ENCODE peak calls at places on chromosomes 1 and 21, in ten cellular contexts. One of them, this sample, is unnamed. For H3K36me3, the result is how much of the 10 kb centered on the place peaks cover.

GRCh38 chr1:30962609-30963508 is 54.3 kb upstream of the SDC3 start:
- DNase-seq in left lung: no peak
- DNase-seq in aorta: no peak
- DNase-seq in lower lobe of right lung: no peak
- DNase-seq in psoas muscle: no peak
- DNase-seq in pancreas: no peak
- DNase-seq in CD4-positive, CD25-positive, alpha-beta regulatory T cell: no peak
- DNase-seq in IMR-90: no peak
- DNase-seq in neural progenitor cell: no peak
- DNase-seq in mesendoderm: no peak
- DNase-seq in this sample: no peak

GRCh38 chr1:39212499-39212898 is 8.0 kb downstream of the MACF1 start:
- DNase-seq in left lung: no peak
- DNase-seq in aorta: no peak
- DNase-seq in lower lobe of right lung: no peak
- DNase-seq in psoas muscle: no peak
- DNase-seq in pancreas: no peak
- DNase-seq in CD4-positive, CD25-positive, alpha-beta regulatory T cell: no peak
- DNase-seq in IMR-90: no peak
- DNase-seq in neural progenitor cell: no peak
- DNase-seq in mesendoderm: no peak
- DNase-seq in this sample: no peak

GRCh38 chr1:118158918-118159317 is 26.1 kb downstream of the SPAG17 start:
- DNase-seq in left lung: no peak
- DNase-seq in aorta: no peak
- DNase-seq in lower lobe of right lung: no peak
- DNase-seq in psoas muscle: no peak
- DNase-seq in pancreas: no peak
- DNase-seq in CD4-positive, CD25-positive, alpha-beta regulatory T cell: no peak
- DNase-seq in IMR-90: peak
- DNase-seq in neural progenitor cell: no peak
- DNase-seq in mesendoderm: no peak
- DNase-seq in this sample: no peak

GRCh38 chr1:245288796-245289195 is 134.0 kb downstream of the KIF26B start:
- DNase-seq in left lung: no peak
- DNase-seq in aorta: no peak
- DNase-seq in lower lobe of right lung: no peak
- DNase-seq in psoas muscle: no peak
- DNase-seq in pancreas: no peak
- DNase-seq in CD4-positive, CD25-positive, alpha-beta regulatory T cell: no peak
- DNase-seq in IMR-90: peak
- DNase-seq in neural progenitor cell: no peak
- DNase-seq in mesendoderm: no peak
- DNase-seq in this sample: no peak

GRCh38 chr1:220962031-220962751 is 82.9 kb downstream of the HLX start:
- DNase-seq in left lung: no peak
- DNase-seq in aorta: no peak
- DNase-seq in lower lobe of right lung: no peak
- DNase-seq in psoas muscle: no peak
- DNase-seq in pancreas: no peak
- DNase-seq in CD4-positive, CD25-positive, alpha-beta regulatory T cell: no peak
- DNase-seq in IMR-90: peak
- DNase-seq in neural progenitor cell: no peak
- DNase-seq in mesendoderm: no peak
- DNase-seq in this sample: no peak

GRCh38 chr21:36716387-36716786 is 17.5 kb downstream of the SIM2 start:
- DNase-seq in left lung: no peak
- DNase-seq in aorta: no peak
- DNase-seq in lower lobe of right lung: no peak
- DNase-seq in psoas muscle: no peak
- DNase-seq in pancreas: no peak
- DNase-seq in CD4-positive, CD25-positive, alpha-beta regulatory T cell: no peak
- DNase-seq in IMR-90: no peak
- DNase-seq in neural progenitor cell: no peak
- DNase-seq in mesendoderm: no peak
- DNase-seq in this sample: no peak

GRCh38 chr1:211830055-211830329 is 571 bp downstream of the LPGAT1 start:
- DNase-seq in left lung: no peak
- DNase-seq in aorta: no peak
- DNase-seq in lower lobe of right lung: no peak
- DNase-seq in psoas muscle: no peak
- DNase-seq in pancreas: no peak
- DNase-seq in CD4-positive, CD25-positive, alpha-beta regulatory T cell: peak
- DNase-seq in IMR-90: no peak
- DNase-seq in neural progenitor cell: no peak
- DNase-seq in mesendoderm: no peak
- DNase-seq in this sample: peak

GRCh38 chr1:181551249-181551648 is 67.9 kb downstream of the CACNA1E start:
- DNase-seq in left lung: no peak
- DNase-seq in aorta: no peak
- DNase-seq in lower lobe of right lung: no peak
- DNase-seq in psoas muscle: no peak
- DNase-seq in pancreas: no peak
- DNase-seq in CD4-positive, CD25-positive, alpha-beta regulatory T cell: no peak
- DNase-seq in IMR-90: no peak
- DNase-seq in neural progenitor cell: peak
- DNase-seq in mesendoderm: no peak
- DNase-seq in this sample: no peak

GRCh38 chr1:226653311-226653921 is 85.7 kb downstream of the ITPKB start:
- DNase-seq in left lung: no peak
- DNase-seq in aorta: peak
- DNase-seq in lower lobe of right lung: peak
- DNase-seq in psoas muscle: peak
- DNase-seq in pancreas: no peak
- DNase-seq in CD4-positive, CD25-positive, alpha-beta regulatory T cell: peak
- DNase-seq in IMR-90: no peak
- DNase-seq in neural progenitor cell: no peak
- DNase-seq in mesendoderm: no peak
- DNase-seq in this sample: peak

GRCh38 chr21:44582055-44582454 is 1.7 kb upstream of the KRTAP10-5 start:
- DNase-seq in left lung: no peak
- DNase-seq in aorta: no peak
- DNase-seq in lower lobe of right lung: no peak
- DNase-seq in psoas muscle: no peak
- DNase-seq in pancreas: no peak
- DNase-seq in CD4-positive, CD25-positive, alpha-beta regulatory T cell: no peak
- DNase-seq in IMR-90: no peak
- DNase-seq in neural progenitor cell: no peak
- DNase-seq in mesendoderm: no peak
- DNase-seq in this sample: no peak

GRCh38 chr1:218488531-218488930 is 143.4 kb downstream of the TGFB2 start:
- DNase-seq in left lung: no peak
- DNase-seq in aorta: no peak
- DNase-seq in lower lobe of right lung: no peak
- DNase-seq in psoas muscle: no peak
- DNase-seq in pancreas: no peak
- DNase-seq in CD4-positive, CD25-positive, alpha-beta regulatory T cell: no peak
- DNase-seq in IMR-90: no peak
- DNase-seq in neural progenitor cell: no peak
- DNase-seq in mesendoderm: no peak
- DNase-seq in this sample: no peak

GRCh38 chr1:156489166-156489934 is 11.2 kb downstream of the MEF2D start:
- DNase-seq in left lung: no peak
- DNase-seq in aorta: peak
- DNase-seq in lower lobe of right lung: no peak
- DNase-seq in psoas muscle: peak
- DNase-seq in pancreas: no peak
- DNase-seq in CD4-positive, CD25-positive, alpha-beta regulatory T cell: peak
- DNase-seq in IMR-90: peak
- DNase-seq in neural progenitor cell: peak
- DNase-seq in mesendoderm: peak
- DNase-seq in this sample: peak

GRCh38 chr1:154237880-154238506 is 17.2 kb downstream of the UBAP2L start:
- DNase-seq in left lung: no peak
- DNase-seq in aorta: no peak
- DNase-seq in lower lobe of right lung: no peak
- DNase-seq in psoas muscle: no peak
- DNase-seq in pancreas: no peak
- DNase-seq in CD4-positive, CD25-positive, alpha-beta regulatory T cell: no peak
- DNase-seq in IMR-90: no peak
- DNase-seq in neural progenitor cell: no peak
- DNase-seq in mesendoderm: no peak
- DNase-seq in this sample: no peak

GRCh38 chr1:154237435-154237834 is 16.7 kb downstream of the UBAP2L start:
- DNase-seq in left lung: no peak
- DNase-seq in aorta: no peak
- DNase-seq in lower lobe of right lung: no peak
- DNase-seq in psoas muscle: no peak
- DNase-seq in pancreas: no peak
- DNase-seq in CD4-positive, CD25-positive, alpha-beta regulatory T cell: no peak
- DNase-seq in IMR-90: no peak
- DNase-seq in neural progenitor cell: no peak
- DNase-seq in mesendoderm: no peak
- DNase-seq in this sample: no peak

GRCh38 chr1:154239491-154239890 is 18.7 kb downstream of the UBAP2L start:
- DNase-seq in left lung: no peak
- DNase-seq in aorta: no peak
- DNase-seq in lower lobe of right lung: no peak
- DNase-seq in psoas muscle: no peak
- DNase-seq in pancreas: no peak
- DNase-seq in CD4-positive, CD25-positive, alpha-beta regulatory T cell: no peak
- DNase-seq in IMR-90: no peak
- DNase-seq in neural progenitor cell: no peak
- DNase-seq in mesendoderm: no peak
- DNase-seq in this sample: no peak

GRCh38 chr1:154240294-154240831 is 19.6 kb downstream of the UBAP2L start:
- DNase-seq in left lung: no peak
- DNase-seq in aorta: no peak
- DNase-seq in lower lobe of right lung: no peak
- DNase-seq in psoas muscle: no peak
- DNase-seq in pancreas: no peak
- DNase-seq in CD4-positive, CD25-positive, alpha-beta regulatory T cell: no peak
- DNase-seq in IMR-90: no peak
- DNase-seq in neural progenitor cell: no peak
- DNase-seq in mesendoderm: no peak
- DNase-seq in this sample: no peak

DNA sequence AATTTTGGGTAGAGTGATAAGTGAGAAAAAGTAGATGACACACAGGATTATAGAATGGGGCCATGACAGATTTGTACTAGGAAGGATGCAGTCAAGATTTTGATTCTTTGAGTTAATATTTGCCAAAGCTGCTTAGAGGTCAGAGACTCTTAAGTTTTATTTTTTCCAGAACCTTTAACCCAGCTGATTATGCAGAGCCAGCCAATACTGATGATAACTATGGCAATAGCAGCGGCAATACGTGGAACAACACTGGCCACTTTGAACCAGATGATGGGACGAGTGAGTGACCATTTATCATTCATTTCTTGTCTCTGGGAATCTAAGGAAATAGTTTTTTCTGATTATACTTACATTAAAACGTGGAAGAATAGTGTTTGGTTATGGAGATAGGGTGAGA is 16.1 kb downstream of the UBAP2L start:
- DNase-seq in left lung: no peak
- DNase-seq in aorta: no peak
- DNase-seq in lower lobe of right lung: no peak
- DNase-seq in psoas muscle: no peak
- DNase-seq in pancreas: no peak
- DNase-seq in CD4-positive, CD25-positive, alpha-beta regulatory T cell: no peak
- DNase-seq in IMR-90: no peak
- DNase-seq in neural progenitor cell: no peak
- DNase-seq in mesendoderm: no peak
- DNase-seq in this sample: no peak
- H3K36me3 ChIP-seq in left lung: under half
- H3K36me3 ChIP-seq in aorta: under half
- H3K36me3 ChIP-seq in lower lobe of right lung: half or more
- H3K36me3 ChIP-seq in psoas muscle: half or more
- H3K36me3 ChIP-seq in pancreas: under half
- H3K36me3 ChIP-seq in CD4-positive, CD25-positive, alpha-beta regulatory T cell: half or more
- H3K36me3 ChIP-seq in IMR-90: half or more
- H3K36me3 ChIP-seq in neural progenitor cell: under half
- H3K36me3 ChIP-seq in mesendoderm: under half
- H3K36me3 ChIP-seq in this sample: under half

DNA sequence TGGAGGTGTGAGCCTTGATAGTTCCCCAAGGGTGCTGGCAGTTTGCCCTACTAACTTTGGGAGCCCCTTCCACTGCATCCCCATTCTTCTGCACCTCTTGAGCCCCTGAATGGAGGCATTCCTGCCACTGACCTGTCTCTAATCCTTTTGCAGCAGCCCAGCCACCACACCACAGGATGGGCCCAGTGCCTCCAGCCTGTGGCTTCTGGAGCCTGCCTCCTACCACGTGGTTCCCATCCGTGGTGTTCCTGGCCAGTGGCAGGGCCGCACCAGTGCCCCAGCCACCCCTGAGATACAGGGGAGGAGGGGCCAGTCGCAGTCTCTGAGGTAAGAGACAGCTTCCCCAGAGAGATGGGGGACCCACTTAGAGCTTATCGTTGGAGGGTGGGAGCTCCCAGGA is 14.4 kb downstream of the INAVA start:
- DNase-seq in left lung: no peak
- DNase-seq in aorta: peak
- DNase-seq in lower lobe of right lung: no peak
- DNase-seq in psoas muscle: no peak
- DNase-seq in pancreas: no peak
- DNase-seq in CD4-positive, CD25-positive, alpha-beta regulatory T cell: no peak
- DNase-seq in IMR-90: no peak
- DNase-seq in neural progenitor cell: no peak
- DNase-seq in mesendoderm: no peak
- DNase-seq in this sample: no peak
- H3K36me3 ChIP-seq in left lung: under half
- H3K36me3 ChIP-seq in aorta: under half
- H3K36me3 ChIP-seq in lower lobe of right lung: under half
- H3K36me3 ChIP-seq in psoas muscle: under half
- H3K36me3 ChIP-seq in pancreas: under half
- H3K36me3 ChIP-seq in CD4-positive, CD25-positive, alpha-beta regulatory T cell: under half
- H3K36me3 ChIP-seq in IMR-90: under half
- H3K36me3 ChIP-seq in neural progenitor cell: under half
- H3K36me3 ChIP-seq in mesendoderm: under half
- H3K36me3 ChIP-seq in this sample: under half

DNA sequence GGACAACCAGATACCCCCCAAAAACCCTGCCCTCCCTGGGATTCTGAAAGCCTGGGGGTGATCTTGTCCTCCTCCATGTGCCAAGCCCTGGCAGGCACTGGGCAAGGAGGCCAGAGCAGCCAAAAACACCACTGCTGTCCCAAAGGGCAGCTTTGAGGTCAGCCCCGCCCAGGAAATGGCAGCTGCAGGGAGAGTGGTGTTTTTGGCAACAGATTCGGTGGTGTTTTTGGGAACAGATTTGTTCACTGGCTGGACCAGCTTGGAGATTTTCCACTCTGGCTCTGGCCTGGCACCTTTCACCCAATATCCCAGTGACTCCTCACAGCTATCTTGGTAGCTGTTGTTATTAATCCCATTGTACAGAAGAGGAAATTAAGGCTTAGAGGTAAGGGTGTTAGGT is 34.7 kb downstream of the LRP8 start:
- DNase-seq in left lung: no peak
- DNase-seq in aorta: peak
- DNase-seq in lower lobe of right lung: no peak
- DNase-seq in psoas muscle: peak
- DNase-seq in pancreas: no peak
- DNase-seq in CD4-positive, CD25-positive, alpha-beta regulatory T cell: peak
- DNase-seq in IMR-90: no peak
- DNase-seq in neural progenitor cell: no peak
- DNase-seq in mesendoderm: no peak
- DNase-seq in this sample: no peak
- H3K36me3 ChIP-seq in left lung: under half
- H3K36me3 ChIP-seq in aorta: under half
- H3K36me3 ChIP-seq in lower lobe of right lung: under half
- H3K36me3 ChIP-seq in psoas muscle: under half
- H3K36me3 ChIP-seq in pancreas: under half
- H3K36me3 ChIP-seq in CD4-positive, CD25-positive, alpha-beta regulatory T cell: under half
- H3K36me3 ChIP-seq in IMR-90: under half
- H3K36me3 ChIP-seq in neural progenitor cell: under half
- H3K36me3 ChIP-seq in mesendoderm: under half
- H3K36me3 ChIP-seq in this sample: under half

GRCh38 chr1:59379028-59379728 is 82.3 kb downstream of the FGGY start:
- DNase-seq in left lung: no peak
- DNase-seq in aorta: no peak
- DNase-seq in lower lobe of right lung: no peak
- DNase-seq in psoas muscle: no peak
- DNase-seq in pancreas: no peak
- DNase-seq in CD4-positive, CD25-positive, alpha-beta regulatory T cell: no peak
- DNase-seq in IMR-90: peak
- DNase-seq in neural progenitor cell: no peak
- DNase-seq in mesendoderm: no peak
- DNase-seq in this sample: no peak
- H3K36me3 ChIP-seq in left lung: under half
- H3K36me3 ChIP-seq in aorta: under half
- H3K36me3 ChIP-seq in lower lobe of right lung: under half
- H3K36me3 ChIP-seq in psoas muscle: under half
- H3K36me3 ChIP-seq in pancreas: under half
- H3K36me3 ChIP-seq in CD4-positive, CD25-positive, alpha-beta regulatory T cell: under half
- H3K36me3 ChIP-seq in IMR-90: under half
- H3K36me3 ChIP-seq in neural progenitor cell: under half
- H3K36me3 ChIP-seq in mesendoderm: under half
- H3K36me3 ChIP-seq in this sample: under half